ENCODE peak calls at places on chromosomes 7 and 10, in four cellular contexts. R is hepatocyte, M is HuH-7.5, S is AG08396. C is an unnamed sample.

GRCh38 chr7:153381275-153382119 is 621.9 kb downstream of the ACTR3B start:
- DNase-seq in R (peak), M (no peak), S (no peak), C (peak)

GRCh38 chr10:119441151-119441821 is 101.2 kb downstream of the RGS10 start:
- DNase-seq in R (no peak), S (peak), M (no peak), C (peak)

GRCh38 chr10:128780379-128780778 is 654.2 kb upstream of the MKI67 start:
- DNase-seq in S (no peak), R (no peak), M (no peak), C (no peak)

GRCh38 chr7:91875851-91876250 is 4.7 kb downstream of the MTERF1 start:
- DNase-seq in R (no peak), M (no peak), S (no peak), C (no peak)

GRCh38 chr10:120646738-120647427 is 189.9 kb downstream of the PLPP4 start:
- DNase-seq in M (no peak), R (no peak), S (no peak), C (no peak)

GRCh38 chr10:78407009-78407711 is 373.5 kb downstream of the RPS24 start:
- DNase-seq in S (peak), M (peak), R (peak), C (peak)

GRCh38 chr10:59536576-59537014 is 173.1 kb downstream of the SLC16A9 start:
- DNase-seq in S (peak), M (no peak), R (no peak), C (peak)

GRCh38 chr10:17276756-17277424 is 48.8 kb downstream of the VIM start:
- DNase-seq in M (no peak), S (no peak), R (peak), C (no peak)

GRCh38 chr7:4850262-4850795 is 11.5 kb downstream of the PAPOLB start:
- DNase-seq in R (no peak), M (no peak), S (no peak), C (no peak)

C was measured in MG63.